ENCODE peak calls at places on chromosomes 2 and 18, in ten cellular contexts. One of them, this sample, is unnamed.

GRCh38 chr18:3055861-3056260 is 42.9 kb upstream of the LPIN2 start:
- DNase-seq in posterior cingulate gyrus: no peak
- DNase-seq in uterus: no peak
- DNase-seq in ecto neural progenitor cell: no peak
- DNase-seq in activated T-helper 1 cell treated with Interleukin-2 at 50 U/mL for 16 hours: no peak
- DNase-seq in GM12891: no peak
- DNase-seq in tibial artery: no peak
- DNase-seq in COR-L47: no peak
- DNase-seq in NCI-H524: no peak
- DNase-seq in glomerular endothelial cell: no peak
- DNase-seq in this sample: no peak

GRCh38 chr2:112646102-112646719 is 472 bp downstream of the SLC20A1 start:
- DNase-seq in COR-L47: peak
- DNase-seq in GM12891: peak
- DNase-seq in NCI-H524: peak
- DNase-seq in activated T-helper 1 cell treated with Interleukin-2 at 50 U/mL for 16 hours: peak
- DNase-seq in tibial artery: no peak
- DNase-seq in glomerular endothelial cell: no peak
- DNase-seq in posterior cingulate gyrus: peak
- DNase-seq in ecto neural progenitor cell: no peak
- DNase-seq in uterus: no peak
- DNase-seq in this sample: no peak

GRCh38 chr18:33169218-33169617 is 271.3 kb downstream of the CCDC178 start:
- DNase-seq in GM12891: no peak
- DNase-seq in COR-L47: no peak
- DNase-seq in posterior cingulate gyrus: no peak
- DNase-seq in activated T-helper 1 cell treated with Interleukin-2 at 50 U/mL for 16 hours: no peak
- DNase-seq in ecto neural progenitor cell: no peak
- DNase-seq in tibial artery: no peak
- DNase-seq in uterus: no peak
- DNase-seq in NCI-H524: no peak
- DNase-seq in glomerular endothelial cell: no peak
- DNase-seq in this sample: no peak

GRCh38 chr2:177783835-177784448 is 288.6 kb downstream of the PDE11A start:
- DNase-seq in uterus: no peak
- DNase-seq in glomerular endothelial cell: no peak
- DNase-seq in tibial artery: no peak
- DNase-seq in GM12891: no peak
- DNase-seq in COR-L47: no peak
- DNase-seq in posterior cingulate gyrus: no peak
- DNase-seq in NCI-H524: no peak
- DNase-seq in activated T-helper 1 cell treated with Interleukin-2 at 50 U/mL for 16 hours: no peak
- DNase-seq in ecto neural progenitor cell: no peak
- DNase-seq in this sample: no peak

GRCh38 chr2:236286866-236287545 is 22.8 kb upstream of the ASB18 start:
- DNase-seq in GM12891: no peak
- DNase-seq in NCI-H524: no peak
- DNase-seq in activated T-helper 1 cell treated with Interleukin-2 at 50 U/mL for 16 hours: no peak
- DNase-seq in tibial artery: no peak
- DNase-seq in glomerular endothelial cell: no peak
- DNase-seq in posterior cingulate gyrus: no peak
- DNase-seq in uterus: no peak
- DNase-seq in COR-L47: no peak
- DNase-seq in ecto neural progenitor cell: no peak
- DNase-seq in this sample: no peak

GRCh38 chr18:37299471-37300304 is 265.9 kb downstream of the CELF4 start:
- DNase-seq in glomerular endothelial cell: peak
- DNase-seq in ecto neural progenitor cell: no peak
- DNase-seq in posterior cingulate gyrus: peak
- DNase-seq in COR-L47: peak
- DNase-seq in GM12891: no peak
- DNase-seq in activated T-helper 1 cell treated with Interleukin-2 at 50 U/mL for 16 hours: no peak
- DNase-seq in tibial artery: peak
- DNase-seq in NCI-H524: no peak
- DNase-seq in uterus: peak
- DNase-seq in this sample: peak

GRCh38 chr2:118865106-118865505 is 17.7 kb upstream of the EN1 start:
- DNase-seq in posterior cingulate gyrus: no peak
- DNase-seq in COR-L47: no peak
- DNase-seq in tibial artery: no peak
- DNase-seq in ecto neural progenitor cell: peak
- DNase-seq in activated T-helper 1 cell treated with Interleukin-2 at 50 U/mL for 16 hours: no peak
- DNase-seq in NCI-H524: peak
- DNase-seq in uterus: no peak
- DNase-seq in GM12891: no peak
- DNase-seq in glomerular endothelial cell: peak
- DNase-seq in this sample: no peak

GRCh38 chr2:127884436-127884835 is 1.3 kb downstream of the AMMECR1L start:
- DNase-seq in activated T-helper 1 cell treated with Interleukin-2 at 50 U/mL for 16 hours: no peak
- DNase-seq in posterior cingulate gyrus: no peak
- DNase-seq in ecto neural progenitor cell: no peak
- DNase-seq in GM12891: no peak
- DNase-seq in glomerular endothelial cell: no peak
- DNase-seq in NCI-H524: no peak
- DNase-seq in uterus: no peak
- DNase-seq in COR-L47: no peak
- DNase-seq in tibial artery: no peak
- DNase-seq in this sample: no peak

GRCh38 chr18:63074987-63075404 is 244.6 kb downstream of the BCL2 start:
- DNase-seq in uterus: peak
- DNase-seq in COR-L47: peak
- DNase-seq in activated T-helper 1 cell treated with Interleukin-2 at 50 U/mL for 16 hours: peak
- DNase-seq in NCI-H524: peak
- DNase-seq in tibial artery: peak
- DNase-seq in glomerular endothelial cell: no peak
- DNase-seq in GM12891: peak
- DNase-seq in posterior cingulate gyrus: peak
- DNase-seq in ecto neural progenitor cell: peak
- DNase-seq in this sample: peak

GRCh38 chr2:38037757-38038615 is 38.0 kb downstream of the CYP1B1 start:
- DNase-seq in NCI-H524: peak
- DNase-seq in activated T-helper 1 cell treated with Interleukin-2 at 50 U/mL for 16 hours: no peak
- DNase-seq in posterior cingulate gyrus: peak
- DNase-seq in ecto neural progenitor cell: peak
- DNase-seq in glomerular endothelial cell: no peak
- DNase-seq in GM12891: peak
- DNase-seq in tibial artery: no peak
- DNase-seq in COR-L47: no peak
- DNase-seq in uterus: peak
- DNase-seq in this sample: no peak

GRCh38 chr2:170375192-170375591 is 197.2 kb downstream of the MYO3B start:
- DNase-seq in ecto neural progenitor cell: no peak
- DNase-seq in glomerular endothelial cell: no peak
- DNase-seq in activated T-helper 1 cell treated with Interleukin-2 at 50 U/mL for 16 hours: no peak
- DNase-seq in GM12891: no peak
- DNase-seq in tibial artery: no peak
- DNase-seq in uterus: no peak
- DNase-seq in posterior cingulate gyrus: no peak
- DNase-seq in COR-L47: no peak
- DNase-seq in NCI-H524: no peak
- DNase-seq in this sample: no peak

GRCh38 chr2:15939556-15939853 is 845 bp upstream of the MYCN start:
- DNase-seq in activated T-helper 1 cell treated with Interleukin-2 at 50 U/mL for 16 hours: no peak
- DNase-seq in tibial artery: peak
- DNase-seq in glomerular endothelial cell: no peak
- DNase-seq in COR-L47: no peak
- DNase-seq in uterus: no peak
- DNase-seq in ecto neural progenitor cell: no peak
- DNase-seq in posterior cingulate gyrus: peak
- DNase-seq in GM12891: peak
- DNase-seq in NCI-H524: no peak
- DNase-seq in this sample: peak

GRCh38 chr2:75799859-75800258 is 89.1 kb upstream of the GCFC2 start:
- DNase-seq in activated T-helper 1 cell treated with Interleukin-2 at 50 U/mL for 16 hours: no peak
- DNase-seq in uterus: no peak
- DNase-seq in glomerular endothelial cell: no peak
- DNase-seq in ecto neural progenitor cell: no peak
- DNase-seq in COR-L47: no peak
- DNase-seq in NCI-H524: no peak
- DNase-seq in GM12891: no peak
- DNase-seq in posterior cingulate gyrus: no peak
- DNase-seq in tibial artery: no peak
- DNase-seq in this sample: no peak

GRCh38 chr2:169452080-169452479 is 27.2 kb upstream of the BBS5 start:
- DNase-seq in glomerular endothelial cell: peak
- DNase-seq in uterus: no peak
- DNase-seq in COR-L47: peak
- DNase-seq in GM12891: no peak
- DNase-seq in ecto neural progenitor cell: no peak
- DNase-seq in tibial artery: no peak
- DNase-seq in activated T-helper 1 cell treated with Interleukin-2 at 50 U/mL for 16 hours: no peak
- DNase-seq in NCI-H524: peak
- DNase-seq in posterior cingulate gyrus: no peak
- DNase-seq in this sample: no peak

GRCh38 chr2:43345391-43345813 is 119.0 kb upstream of the ZFP36L2 start:
- DNase-seq in glomerular endothelial cell: no peak
- DNase-seq in uterus: no peak
- DNase-seq in tibial artery: peak
- DNase-seq in activated T-helper 1 cell treated with Interleukin-2 at 50 U/mL for 16 hours: no peak
- DNase-seq in posterior cingulate gyrus: no peak
- DNase-seq in ecto neural progenitor cell: peak
- DNase-seq in COR-L47: no peak
- DNase-seq in NCI-H524: no peak
- DNase-seq in GM12891: no peak
- DNase-seq in this sample: no peak

GRCh38 chr2:85975581-85975980 is 86.8 kb upstream of the ST3GAL5 start:
- DNase-seq in uterus: no peak
- DNase-seq in tibial artery: no peak
- DNase-seq in GM12891: no peak
- DNase-seq in activated T-helper 1 cell treated with Interleukin-2 at 50 U/mL for 16 hours: no peak
- DNase-seq in glomerular endothelial cell: no peak
- DNase-seq in COR-L47: no peak
- DNase-seq in NCI-H524: no peak
- DNase-seq in ecto neural progenitor cell: no peak
- DNase-seq in posterior cingulate gyrus: no peak
- DNase-seq in this sample: no peak

GRCh38 chr2:177708660-177709328 is 316.2 kb downstream of the AGPS start:
- DNase-seq in ecto neural progenitor cell: no peak
- DNase-seq in activated T-helper 1 cell treated with Interleukin-2 at 50 U/mL for 16 hours: no peak
- DNase-seq in COR-L47: peak
- DNase-seq in GM12891: no peak
- DNase-seq in NCI-H524: no peak
- DNase-seq in posterior cingulate gyrus: no peak
- DNase-seq in uterus: no peak
- DNase-seq in tibial artery: no peak
- DNase-seq in glomerular endothelial cell: no peak
- DNase-seq in this sample: peak

GRCh38 chr18:36212978-36213303 is 25.6 kb downstream of the MOCOS start:
- DNase-seq in tibial artery: no peak
- DNase-seq in glomerular endothelial cell: no peak
- DNase-seq in posterior cingulate gyrus: no peak
- DNase-seq in activated T-helper 1 cell treated with Interleukin-2 at 50 U/mL for 16 hours: no peak
- DNase-seq in NCI-H524: no peak
- DNase-seq in GM12891: no peak
- DNase-seq in uterus: peak
- DNase-seq in COR-L47: no peak
- DNase-seq in ecto neural progenitor cell: no peak
- DNase-seq in this sample: no peak

GRCh38 chr2:95024306-95024880 is 1.1 kb upstream of the MAL start:
- DNase-seq in NCI-H524: no peak
- DNase-seq in COR-L47: peak
- DNase-seq in tibial artery: no peak
- DNase-seq in uterus: no peak
- DNase-seq in GM12891: no peak
- DNase-seq in glomerular endothelial cell: no peak
- DNase-seq in ecto neural progenitor cell: no peak
- DNase-seq in activated T-helper 1 cell treated with Interleukin-2 at 50 U/mL for 16 hours: no peak
- DNase-seq in posterior cingulate gyrus: no peak
- DNase-seq in this sample: peak

GRCh38 chr18:61972389-61973264 is 79.8 kb upstream of the RNF152 start:
- DNase-seq in ecto neural progenitor cell: no peak
- DNase-seq in posterior cingulate gyrus: no peak
- DNase-seq in NCI-H524: no peak
- DNase-seq in glomerular endothelial cell: no peak
- DNase-seq in COR-L47: no peak
- DNase-seq in tibial artery: no peak
- DNase-seq in activated T-helper 1 cell treated with Interleukin-2 at 50 U/mL for 16 hours: no peak
- DNase-seq in uterus: no peak
- DNase-seq in GM12891: no peak
- DNase-seq in this sample: no peak

This sample was measured in dorsolateral prefrontal cortex.